ENCODE peak calls at places on chromosomes 7 and 10, in four cellular contexts. One of them, this sample, is unnamed.

GRCh38 chr7:39027491-39027890 is 49.8 kb downstream of the POU6F2 start:
- DNase-seq in Peyer's patch: no peak
- DNase-seq in HFF-Myc: no peak
- DNase-seq in BJ: no peak
- DNase-seq in this sample: no peak

GRCh38 chr7:133230591-133231194 is 22.2 kb upstream of the EXOC4 start:
- DNase-seq in HFF-Myc: peak
- DNase-seq in Peyer's patch: no peak
- DNase-seq in BJ: peak
- DNase-seq in this sample: no peak

GRCh38 chr7:23662124-23662982 is 17.6 kb upstream of the FAM221A start:
- DNase-seq in Peyer's patch: no peak
- DNase-seq in HFF-Myc: no peak
- DNase-seq in BJ: no peak
- DNase-seq in this sample: no peak

GRCh38 chr10:86520871-86521619 is 547 bp downstream of the WAPL start:
- DNase-seq in BJ: no peak
- DNase-seq in Peyer's patch: peak
- DNase-seq in HFF-Myc: no peak
- DNase-seq in this sample: peak

GRCh38 chr10:62514079-62514693 is 140.0 kb downstream of the ZNF365 start:
- DNase-seq in Peyer's patch: no peak
- DNase-seq in HFF-Myc: no peak
- DNase-seq in BJ: no peak
- DNase-seq in this sample: no peak

GRCh38 chr10:121216721-121217181 is 365.6 kb downstream of the WDR11 start:
- DNase-seq in HFF-Myc: no peak
- DNase-seq in BJ: no peak
- DNase-seq in Peyer's patch: no peak
- DNase-seq in this sample: no peak

GRCh38 chr7:122487131-122487530 is 182.6 kb upstream of the FEZF1 start:
- DNase-seq in BJ: no peak
- DNase-seq in HFF-Myc: no peak
- DNase-seq in Peyer's patch: no peak
- DNase-seq in this sample: no peak

GRCh38 chr7:85890244-85890811 is 703.5 kb upstream of the SEMA3D start:
- DNase-seq in BJ: no peak
- DNase-seq in Peyer's patch: no peak
- DNase-seq in HFF-Myc: no peak
- DNase-seq in this sample: no peak

GRCh38 chr10:119412244-119412750 is 130.2 kb downstream of the RGS10 start:
- DNase-seq in HFF-Myc: peak
- DNase-seq in Peyer's patch: no peak
- DNase-seq in BJ: peak
- DNase-seq in this sample: peak

GRCh38 chr10:44020322-44021111 is 364.4 kb downstream of the CXCL12 start:
- DNase-seq in HFF-Myc: no peak
- DNase-seq in Peyer's patch: no peak
- DNase-seq in BJ: no peak
- DNase-seq in this sample: peak

GRCh38 chr7:69577221-69577620 is 21.1 kb upstream of the AUTS2 start:
- DNase-seq in BJ: no peak
- DNase-seq in Peyer's patch: no peak
- DNase-seq in HFF-Myc: no peak
- DNase-seq in this sample: no peak

GRCh38 chr10:110834622-110835219 is 37.0 kb upstream of the PDCD4 start:
- DNase-seq in BJ: no peak
- DNase-seq in Peyer's patch: no peak
- DNase-seq in HFF-Myc: no peak
- DNase-seq in this sample: peak

GRCh38 chr7:142563470-142563869 is 185.8 kb upstream of the PRSS1 start:
- DNase-seq in Peyer's patch: no peak
- DNase-seq in BJ: no peak
- DNase-seq in HFF-Myc: no peak
- DNase-seq in this sample: no peak

GRCh38 chr7:142567201-142567600 is 182.1 kb upstream of the PRSS1 start:
- DNase-seq in Peyer's patch: no peak
- DNase-seq in HFF-Myc: no peak
- DNase-seq in BJ: no peak
- DNase-seq in this sample: no peak

GRCh38 chr7:142567676-142568075 is 181.6 kb upstream of the PRSS1 start:
- DNase-seq in BJ: no peak
- DNase-seq in HFF-Myc: no peak
- DNase-seq in Peyer's patch: no peak
- DNase-seq in this sample: no peak

GRCh38 chr7:142568430-142569097 is 180.7 kb upstream of the PRSS1 start:
- DNase-seq in BJ: peak
- DNase-seq in Peyer's patch: no peak
- DNase-seq in HFF-Myc: peak
- DNase-seq in this sample: no peak

DNA sequence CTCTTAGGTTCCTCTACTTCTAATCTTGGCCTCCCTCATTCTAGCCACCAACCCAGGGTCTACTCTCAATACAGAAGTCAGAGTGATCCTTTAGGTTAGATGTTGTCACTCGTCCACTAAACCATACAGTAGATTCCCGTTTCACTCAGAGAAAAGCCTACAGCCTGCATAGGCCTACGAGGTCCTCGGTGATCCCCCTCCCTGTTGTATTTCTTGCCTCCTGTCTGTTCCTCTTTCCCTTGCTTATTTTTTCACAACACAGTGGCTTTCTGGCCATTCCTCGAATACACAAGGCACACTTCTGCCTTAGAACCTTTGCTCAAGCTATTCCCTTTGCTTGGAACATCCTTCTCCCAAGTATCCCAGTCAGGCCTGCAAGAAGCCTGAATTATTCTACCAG is 183.0 kb upstream of the PRSS1 start:
- DNase-seq in BJ: no peak
- DNase-seq in Peyer's patch: no peak
- DNase-seq in HFF-Myc: no peak
- DNase-seq in this sample: no peak
- TF ChIP-seq CTCF in BJ: no peak
- TF ChIP-seq CTCF in Peyer's patch: no peak
- TF ChIP-seq CTCF in HFF-Myc: no peak
- TF ChIP-seq CTCF in this sample: no peak

DNA sequence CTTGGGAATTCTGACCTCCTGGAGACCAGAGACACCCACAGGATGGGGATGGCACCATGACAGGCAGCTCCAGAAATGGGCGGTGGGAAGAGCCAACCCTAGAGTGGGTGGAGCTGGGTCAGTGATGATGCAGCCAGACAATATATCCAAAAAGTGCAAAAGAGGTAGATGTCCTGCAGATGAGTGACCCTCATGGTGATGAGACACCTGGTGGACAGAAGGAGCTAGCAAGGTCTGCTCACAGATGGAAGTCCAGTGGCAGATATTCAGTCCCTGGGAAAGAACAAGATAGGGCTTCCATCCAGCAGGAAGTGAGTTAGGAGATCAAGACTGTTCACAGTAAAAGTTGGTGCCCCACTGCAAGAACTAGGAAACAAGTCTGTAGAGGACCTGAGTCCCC is 19.2 kb upstream of the GRB10 start:
- DNase-seq in HFF-Myc: no peak
- DNase-seq in BJ: no peak
- DNase-seq in Peyer's patch: no peak
- DNase-seq in this sample: no peak
- TF ChIP-seq CTCF in HFF-Myc: no peak
- TF ChIP-seq CTCF in BJ: no peak
- TF ChIP-seq CTCF in Peyer's patch: peak
- TF ChIP-seq CTCF in this sample: no peak

GRCh38 chr10:59290448-59290847 is 71.9 kb downstream of the FAM13C start:
- DNase-seq in HFF-Myc: no peak
- DNase-seq in BJ: no peak
- DNase-seq in Peyer's patch: no peak
- DNase-seq in this sample: no peak

GRCh38 chr10:59285073-59285472 is 77.3 kb downstream of the FAM13C start:
- DNase-seq in HFF-Myc: no peak
- DNase-seq in Peyer's patch: no peak
- DNase-seq in BJ: no peak
- DNase-seq in this sample: no peak

GRCh38 chr10:59287587-59287986 is 74.8 kb downstream of the FAM13C start:
- DNase-seq in BJ: no peak
- DNase-seq in Peyer's patch: no peak
- DNase-seq in HFF-Myc: no peak
- DNase-seq in this sample: no peak

GRCh38 chr10:59285848-59286247 is 76.5 kb downstream of the FAM13C start:
- DNase-seq in HFF-Myc: no peak
- DNase-seq in BJ: no peak
- DNase-seq in Peyer's patch: no peak
- DNase-seq in this sample: no peak

GRCh38 chr10:59289809-59290208 is 72.5 kb downstream of the FAM13C start:
- DNase-seq in Peyer's patch: no peak
- DNase-seq in BJ: no peak
- DNase-seq in HFF-Myc: no peak
- DNase-seq in this sample: no peak
- TF ChIP-seq CTCF in Peyer's patch: no peak
- TF ChIP-seq CTCF in BJ: no peak
- TF ChIP-seq CTCF in HFF-Myc: no peak
- TF ChIP-seq CTCF in this sample: no peak

GRCh38 chr10:5959581-5960069 is 17.7 kb downstream of the IL15RA start:
- DNase-seq in HFF-Myc: no peak
- DNase-seq in Peyer's patch: no peak
- DNase-seq in BJ: no peak
- DNase-seq in this sample: no peak

GRCh38 chr10:5958680-5959079 is 18.7 kb downstream of the IL15RA start:
- DNase-seq in Peyer's patch: no peak
- DNase-seq in HFF-Myc: no peak
- DNase-seq in BJ: no peak
- DNase-seq in this sample: no peak

GRCh38 chr10:5961405-5962100 is 15.8 kb downstream of the IL15RA start:
- DNase-seq in BJ: no peak
- DNase-seq in Peyer's patch: no peak
- DNase-seq in HFF-Myc: no peak
- DNase-seq in this sample: no peak

GRCh38 chr10:5959116-5959515 is 18.2 kb downstream of the IL15RA start:
- DNase-seq in HFF-Myc: no peak
- DNase-seq in Peyer's patch: no peak
- DNase-seq in BJ: no peak
- DNase-seq in this sample: no peak

DNA sequence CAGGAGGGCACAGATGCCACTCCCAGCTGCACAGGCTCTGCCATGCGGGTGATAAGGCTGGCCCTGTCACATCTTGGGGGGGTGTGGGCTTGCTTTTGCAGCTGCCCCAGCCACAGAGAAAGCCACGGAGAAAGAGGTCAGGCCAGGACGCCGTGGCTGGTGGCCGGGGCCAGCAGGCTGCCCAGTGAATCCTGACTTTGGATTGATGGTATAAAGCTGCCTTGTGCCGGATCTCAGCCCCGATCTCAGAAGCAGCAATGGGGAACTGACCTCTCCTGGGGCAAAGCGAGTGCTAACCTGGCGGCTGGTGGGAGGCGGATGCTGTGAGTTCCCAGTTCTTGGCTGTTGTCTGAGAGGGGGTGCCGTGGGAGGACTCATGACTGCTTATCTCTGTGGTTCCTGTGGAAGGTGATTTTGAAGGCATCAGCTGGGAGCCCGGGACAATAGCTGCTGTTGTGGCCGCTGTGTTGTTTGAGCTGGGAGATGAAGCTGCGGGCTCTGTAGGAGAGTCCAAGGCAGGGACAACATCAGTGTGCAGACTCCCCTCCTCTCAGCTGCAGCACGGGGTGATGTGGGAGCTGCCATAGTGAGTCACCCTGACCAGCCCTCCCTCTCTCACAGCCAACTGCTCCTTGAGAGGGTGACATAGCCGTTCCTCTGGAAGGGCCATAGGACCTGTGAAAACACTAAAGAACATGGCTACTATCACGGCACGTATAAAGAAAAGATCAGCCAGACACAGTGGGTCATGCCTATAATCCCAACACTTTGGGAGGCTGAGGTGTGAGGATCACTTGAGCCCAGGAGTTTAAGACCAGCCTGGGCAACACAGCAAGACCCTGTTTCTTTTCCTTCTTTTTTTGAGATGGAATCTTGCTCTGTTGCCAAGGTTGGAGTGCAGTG is 17.0 kb downstream of the IL15RA start:
- DNase-seq in Peyer's patch: no peak
- DNase-seq in HFF-Myc: no peak
- DNase-seq in BJ: no peak
- DNase-seq in this sample: no peak
- TF ChIP-seq CTCF in Peyer's patch: no peak
- TF ChIP-seq CTCF in HFF-Myc: no peak
- TF ChIP-seq CTCF in BJ: no peak
- TF ChIP-seq CTCF in this sample: no peak

DNA sequence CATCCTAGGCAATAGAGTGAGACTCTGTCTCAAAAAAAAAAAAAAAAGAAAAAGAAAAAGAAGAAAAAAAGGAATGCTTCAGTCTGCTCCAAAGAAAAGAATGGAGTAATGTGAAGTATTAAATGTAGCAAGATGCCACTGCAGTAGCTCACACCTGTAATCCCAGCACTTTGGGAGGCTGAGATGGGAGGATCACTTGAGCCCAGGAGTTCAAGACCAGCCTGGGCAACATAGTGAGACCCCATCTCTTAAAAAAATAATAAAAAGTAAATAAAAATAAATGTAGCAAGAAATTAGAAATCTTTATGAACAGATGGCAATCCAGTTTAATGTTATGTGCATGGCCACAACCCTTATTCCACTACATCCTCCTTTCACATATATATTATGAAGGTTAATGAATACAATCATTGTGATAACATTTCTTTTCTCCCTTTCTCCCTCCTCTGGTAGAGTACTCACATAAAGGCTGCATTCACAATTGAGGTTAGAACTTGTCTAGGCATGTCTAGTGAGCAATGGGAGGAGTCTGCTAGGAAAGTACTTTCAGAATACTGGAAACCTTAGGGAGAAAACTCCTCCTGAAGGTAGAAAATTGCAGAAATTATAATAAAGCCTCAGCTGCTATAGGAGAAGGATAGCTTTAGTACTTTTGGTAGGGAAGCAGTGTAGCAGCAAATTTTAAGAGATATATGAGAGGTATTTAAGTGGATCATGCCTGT is 20.4 kb downstream of the KLLN start:
- DNase-seq in Peyer's patch: no peak
- DNase-seq in HFF-Myc: peak
- DNase-seq in BJ: no peak
- DNase-seq in this sample: no peak
- TF ChIP-seq CTCF in Peyer's patch: no peak
- TF ChIP-seq CTCF in HFF-Myc: no peak
- TF ChIP-seq CTCF in BJ: peak
- TF ChIP-seq CTCF in this sample: no peak